ENCODE peak calls at places on chromosome 21, in ten cellular contexts. D is central memory CD4-positive, alpha-beta T cell; J is GM20000; G is nephron progenitor cell; T is activated naive CD8-positive, alpha-beta T cell treated with anti-CD3 and anti-CD28 coated beads, Interleukin-2, amount 50 U/mL, for 16 hours; H is activated gamma-delta T cell treated with Interleukin-2 at 50 U/mL for 16 hours; R is astrocyte of the spinal cord; F is T-helper 2 cell; L is GM12892; E is A549. Q is an unnamed sample.

GRCh38 chr21:44962481-44962966 is 22.7 kb downstream of the SLX9 start:
- DNase-seq in D (no peak), J (no peak), G (no peak), T (no peak), H (no peak), R (peak), F (no peak), L (no peak), E (no peak), Q (no peak)

GRCh38 chr21:41725421-41726021 is 41.3 kb downstream of the RIPK4 start:
- DNase-seq in D (no peak), J (no peak), G (peak), T (no peak), H (no peak), R (peak), F (no peak), L (no peak), E (no peak), Q (no peak)

GRCh38 chr21:39874759-39875158 is 7.5 kb downstream of the PCP4 start:
- DNase-seq in D (no peak), J (no peak), G (no peak), T (no peak), H (no peak), R (no peak), F (no peak), L (no peak), E (no peak), Q (no peak)

GRCh38 chr21:32742470-32742869 is 14.7 kb upstream of the SYNJ1 start:
- DNase-seq in D (no peak), J (no peak), G (no peak), T (no peak), H (no peak), R (no peak), F (no peak), L (no peak), E (no peak), Q (no peak)

GRCh38 chr21:35974801-35975200 is 85.5 kb downstream of the SETD4 start:
- DNase-seq in D (no peak), J (no peak), G (no peak), T (no peak), H (no peak), R (peak), F (no peak), L (no peak), E (no peak), Q (no peak)

GRCh38 chr21:27528697-27529096 is 561.8 kb upstream of the ADAMTS5 start:
- DNase-seq in D (no peak), J (no peak), G (no peak), T (no peak), H (no peak), R (no peak), F (no peak), L (no peak), E (no peak), Q (no peak)

GRCh38 chr21:43306911-43307676 is 119.8 kb downstream of the SIK1 start:
- DNase-seq in D (no peak), J (peak), G (no peak), T (no peak), H (no peak), R (peak), F (no peak), L (peak), E (peak), Q (no peak)

GRCh38 chr21:41487082-41487481 is 20.9 kb downstream of the TMPRSS2 start:
- DNase-seq in D (no peak), J (no peak), G (no peak), T (no peak), H (no peak), R (no peak), F (no peak), L (no peak), E (no peak), Q (no peak)

GRCh38 chr21:40863839-40864238 is 16.9 kb upstream of the DSCAM start:
- DNase-seq in D (no peak), J (no peak), G (no peak), T (no peak), H (no peak), R (no peak), F (no peak), L (no peak), E (no peak), Q (peak)